ENCODE peak calls at places on chromosomes 4 and X, in nine cellular contexts. One of them, this sample, is unnamed.

GRCh38 chrX:9341305-9342201 is 123.3 kb upstream of the TBL1X start:
- DNase-seq in fibroblast of lung: peak; percentile 53
- DNase-seq in upper lobe of left lung: no peak
- DNase-seq in AG09309: no peak
- DNase-seq in neural progenitor cell: peak; percentile 47
- DNase-seq in PC-3: peak; percentile 59
- DNase-seq in endodermal cell: no peak
- DNase-seq in heart left ventricle: peak; percentile 74
- DNase-seq in ovary: peak; percentile 72
- DNase-seq in this sample: no peak

GRCh38 chr4:159273126-159273438 is 170.2 kb downstream of the RAPGEF2 start:
- DNase-seq in ovary: peak; percentile 20
- DNase-seq in fibroblast of lung: peak; percentile 34
- DNase-seq in upper lobe of left lung: no peak
- DNase-seq in endodermal cell: no peak
- DNase-seq in AG09309: no peak
- DNase-seq in neural progenitor cell: no peak
- DNase-seq in heart left ventricle: no peak
- DNase-seq in PC-3: no peak
- DNase-seq in this sample: no peak

GRCh38 chr4:5474756-5475155 is 233.6 kb downstream of the EVC2 start:
- DNase-seq in neural progenitor cell: no peak
- DNase-seq in fibroblast of lung: peak; percentile 73
- DNase-seq in upper lobe of left lung: no peak
- DNase-seq in PC-3: peak; percentile 10
- DNase-seq in endodermal cell: peak; percentile 40
- DNase-seq in heart left ventricle: no peak
- DNase-seq in ovary: no peak
- DNase-seq in AG09309: no peak
- DNase-seq in this sample: no peak

GRCh38 chrX:19334945-19335626 is 8.6 kb upstream of the PDHA1 start:
- DNase-seq in fibroblast of lung: no peak
- DNase-seq in endodermal cell: peak; percentile 70
- DNase-seq in PC-3: peak; percentile 55
- DNase-seq in neural progenitor cell: peak; percentile 62
- DNase-seq in upper lobe of left lung: no peak
- DNase-seq in ovary: no peak
- DNase-seq in AG09309: no peak
- DNase-seq in heart left ventricle: no peak
- DNase-seq in this sample: peak; percentile 7

GRCh38 chrX:113522814-113523213 is 682.2 kb upstream of the AMOT start:
- DNase-seq in neural progenitor cell: no peak
- DNase-seq in fibroblast of lung: peak; percentile 13
- DNase-seq in endodermal cell: no peak
- DNase-seq in upper lobe of left lung: no peak
- DNase-seq in AG09309: no peak
- DNase-seq in ovary: no peak
- DNase-seq in heart left ventricle: no peak
- DNase-seq in PC-3: no peak
- DNase-seq in this sample: no peak

GRCh38 chr4:102477657-102478056 is 23.5 kb upstream of the NFKB1 start:
- DNase-seq in upper lobe of left lung: no peak
- DNase-seq in neural progenitor cell: no peak
- DNase-seq in AG09309: no peak
- DNase-seq in endodermal cell: no peak
- DNase-seq in heart left ventricle: no peak
- DNase-seq in fibroblast of lung: no peak
- DNase-seq in PC-3: peak; percentile 30
- DNase-seq in ovary: no peak
- DNase-seq in this sample: no peak

GRCh38 chr4:140675599-140676231 is 80.5 kb downstream of the TBC1D9 start:
- DNase-seq in PC-3: peak; percentile 2
- DNase-seq in neural progenitor cell: no peak
- DNase-seq in endodermal cell: no peak
- DNase-seq in ovary: no peak
- DNase-seq in AG09309: no peak
- DNase-seq in upper lobe of left lung: no peak
- DNase-seq in fibroblast of lung: peak; percentile 36
- DNase-seq in heart left ventricle: no peak
- DNase-seq in this sample: no peak

GRCh38 chrX:118523920-118524319 is 28.3 kb downstream of the DOCK11 start:
- DNase-seq in endodermal cell: no peak
- DNase-seq in AG09309: no peak
- DNase-seq in heart left ventricle: no peak
- DNase-seq in upper lobe of left lung: no peak
- DNase-seq in fibroblast of lung: no peak
- DNase-seq in neural progenitor cell: no peak
- DNase-seq in ovary: no peak
- DNase-seq in PC-3: no peak
- DNase-seq in this sample: no peak

GRCh38 chrX:68432648-68433047 is 647 bp downstream of the OPHN1 start:
- DNase-seq in PC-3: peak; percentile 31
- DNase-seq in endodermal cell: no peak
- DNase-seq in neural progenitor cell: no peak
- DNase-seq in heart left ventricle: no peak
- DNase-seq in fibroblast of lung: peak; percentile 40
- DNase-seq in ovary: no peak
- DNase-seq in AG09309: no peak
- DNase-seq in upper lobe of left lung: no peak
- DNase-seq in this sample: no peak

GRCh38 chr4:170400346-170400745 is 310.6 kb upstream of the AADAT start:
- DNase-seq in AG09309: no peak
- DNase-seq in upper lobe of left lung: no peak
- DNase-seq in endodermal cell: peak; percentile 48
- DNase-seq in fibroblast of lung: no peak
- DNase-seq in neural progenitor cell: peak; percentile 15
- DNase-seq in ovary: no peak
- DNase-seq in PC-3: peak; percentile 19
- DNase-seq in heart left ventricle: no peak
- DNase-seq in this sample: no peak
- TF ChIP-seq CTCF in AG09309: no peak
- TF ChIP-seq CTCF in upper lobe of left lung: no peak
- TF ChIP-seq CTCF in endodermal cell: peak; percentile 69
- TF ChIP-seq CTCF in fibroblast of lung: no peak
- TF ChIP-seq CTCF in neural progenitor cell: peak; percentile 20
- TF ChIP-seq CTCF in ovary: no peak
- TF ChIP-seq CTCF in PC-3: peak; percentile 31
- TF ChIP-seq CTCF in heart left ventricle: no peak
- TF ChIP-seq CTCF in this sample: no peak

GRCh38 chr4:793941-794621 is 31.8 kb downstream of the CPLX1 start:
- DNase-seq in fibroblast of lung: peak; percentile 18
- DNase-seq in ovary: no peak
- DNase-seq in upper lobe of left lung: no peak
- DNase-seq in AG09309: no peak
- DNase-seq in endodermal cell: no peak
- DNase-seq in neural progenitor cell: no peak
- DNase-seq in heart left ventricle: no peak
- DNase-seq in PC-3: no peak
- DNase-seq in this sample: no peak

GRCh38 chr4:794911-795725 is 30.8 kb downstream of the CPLX1 start:
- DNase-seq in upper lobe of left lung: peak; percentile 79
- DNase-seq in fibroblast of lung: no peak
- DNase-seq in PC-3: no peak
- DNase-seq in AG09309: no peak
- DNase-seq in endodermal cell: peak; percentile 66
- DNase-seq in heart left ventricle: no peak
- DNase-seq in neural progenitor cell: peak; percentile 55
- DNase-seq in ovary: no peak
- DNase-seq in this sample: no peak

GRCh38 chr4:797066-797465 is 28.9 kb downstream of the CPLX1 start:
- DNase-seq in ovary: no peak
- DNase-seq in upper lobe of left lung: no peak
- DNase-seq in endodermal cell: no peak
- DNase-seq in fibroblast of lung: no peak
- DNase-seq in neural progenitor cell: no peak
- DNase-seq in AG09309: no peak
- DNase-seq in heart left ventricle: no peak
- DNase-seq in PC-3: no peak
- DNase-seq in this sample: no peak

GRCh38 chr4:796206-796605 is 29.7 kb downstream of the CPLX1 start:
- DNase-seq in fibroblast of lung: no peak
- DNase-seq in heart left ventricle: no peak
- DNase-seq in PC-3: no peak
- DNase-seq in neural progenitor cell: no peak
- DNase-seq in AG09309: no peak
- DNase-seq in endodermal cell: peak; percentile 16
- DNase-seq in upper lobe of left lung: no peak
- DNase-seq in ovary: no peak
- DNase-seq in this sample: no peak

GRCh38 chr4:795726-796119 is 30.2 kb downstream of the CPLX1 start:
- DNase-seq in ovary: no peak
- DNase-seq in upper lobe of left lung: no peak
- DNase-seq in endodermal cell: peak; percentile 44
- DNase-seq in fibroblast of lung: no peak
- DNase-seq in AG09309: no peak
- DNase-seq in neural progenitor cell: no peak
- DNase-seq in heart left ventricle: no peak
- DNase-seq in PC-3: no peak
- DNase-seq in this sample: no peak
- H3K4me3 ChIP-seq in ovary: no peak overlapping the region
- H3K4me3 ChIP-seq in upper lobe of left lung: no peak overlapping the region
- H3K4me3 ChIP-seq in endodermal cell: no peak overlapping the region
- H3K4me3 ChIP-seq in fibroblast of lung: no peak overlapping the region
- H3K4me3 ChIP-seq in AG09309: no peak overlapping the region
- H3K4me3 ChIP-seq in neural progenitor cell: peak overlapping the region; percentile 29
- H3K4me3 ChIP-seq in heart left ventricle: peak overlapping the region; percentile 29
- H3K4me3 ChIP-seq in PC-3: no peak overlapping the region
- H3K4me3 ChIP-seq in this sample: no peak overlapping the region

GRCh38 chr4:36285784-36286480 is 4.5 kb downstream of the DTHD1 start:
- DNase-seq in fibroblast of lung: no peak
- DNase-seq in endodermal cell: no peak
- DNase-seq in upper lobe of left lung: no peak
- DNase-seq in AG09309: no peak
- DNase-seq in heart left ventricle: no peak
- DNase-seq in ovary: no peak
- DNase-seq in neural progenitor cell: no peak
- DNase-seq in PC-3: peak; percentile 67
- DNase-seq in this sample: no peak
- TF ChIP-seq CTCF in fibroblast of lung: no peak
- TF ChIP-seq CTCF in endodermal cell: no peak
- TF ChIP-seq CTCF in upper lobe of left lung: no peak
- TF ChIP-seq CTCF in AG09309: no peak
- TF ChIP-seq CTCF in heart left ventricle: no peak
- TF ChIP-seq CTCF in ovary: no peak
- TF ChIP-seq CTCF in neural progenitor cell: no peak
- TF ChIP-seq CTCF in PC-3: no peak
- TF ChIP-seq CTCF in this sample: no peak

DNA sequence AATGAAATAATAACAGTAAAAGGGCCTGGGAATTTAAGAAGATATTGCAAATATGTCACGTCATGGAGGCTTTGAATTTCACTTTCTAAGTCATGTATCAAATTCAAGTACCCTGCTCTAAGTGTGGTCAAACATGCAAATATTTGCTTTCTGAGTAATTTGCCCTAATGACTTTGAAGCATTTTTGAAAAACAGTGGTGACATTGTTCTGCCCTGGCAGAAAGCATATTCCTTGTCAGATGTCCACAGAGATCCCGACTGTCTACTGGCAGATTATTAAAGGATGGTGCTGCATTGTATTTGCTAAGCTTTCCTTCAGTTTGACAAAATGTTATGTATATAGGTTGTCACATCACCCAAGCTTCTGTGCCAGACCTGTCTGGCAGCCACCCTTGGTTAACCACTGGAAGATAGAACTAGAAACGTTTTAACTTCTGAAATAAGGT is 92.5 kb downstream of the ANK2 start:
- DNase-seq in endodermal cell: no peak
- DNase-seq in fibroblast of lung: peak; percentile 93
- DNase-seq in PC-3: peak; percentile 87
- DNase-seq in ovary: no peak
- DNase-seq in neural progenitor cell: no peak
- DNase-seq in heart left ventricle: no peak
- DNase-seq in AG09309: peak; percentile 18
- DNase-seq in upper lobe of left lung: no peak
- DNase-seq in this sample: no peak
- H3K4me3 ChIP-seq in endodermal cell: no peak overlapping the region
- H3K4me3 ChIP-seq in fibroblast of lung: no peak overlapping the region
- H3K4me3 ChIP-seq in PC-3: peak overlapping the region; percentile 17
- H3K4me3 ChIP-seq in ovary: no peak overlapping the region
- H3K4me3 ChIP-seq in neural progenitor cell: no peak overlapping the region
- H3K4me3 ChIP-seq in heart left ventricle: no peak overlapping the region
- H3K4me3 ChIP-seq in AG09309: no peak overlapping the region
- H3K4me3 ChIP-seq in upper lobe of left lung: no peak overlapping the region
- H3K4me3 ChIP-seq in this sample: no peak overlapping the region

GRCh38 chr4:48830706-48831531 is at the start of gene OCIAD1:
- DNase-seq in ovary: peak; percentile 97
- DNase-seq in endodermal cell: peak; percentile 98
- DNase-seq in PC-3: peak; percentile 97
- DNase-seq in fibroblast of lung: peak; percentile 99
- DNase-seq in AG09309: peak; percentile 98
- DNase-seq in heart left ventricle: peak; percentile 98
- DNase-seq in upper lobe of left lung: peak; percentile 97
- DNase-seq in neural progenitor cell: peak; percentile 100
- DNase-seq in this sample: peak; percentile 99

GRCh38 chr4:48841045-48841827 is 10.3 kb downstream of the OCIAD1 start:
- DNase-seq in fibroblast of lung: no peak
- DNase-seq in neural progenitor cell: no peak
- DNase-seq in AG09309: no peak
- DNase-seq in ovary: no peak
- DNase-seq in heart left ventricle: no peak
- DNase-seq in upper lobe of left lung: no peak
- DNase-seq in endodermal cell: no peak
- DNase-seq in PC-3: no peak
- DNase-seq in this sample: no peak

GRCh38 chr4:48831532-48832015 is 686 bp downstream of the OCIAD1 start:
- DNase-seq in endodermal cell: no peak
- DNase-seq in ovary: no peak
- DNase-seq in fibroblast of lung: no peak
- DNase-seq in neural progenitor cell: no peak
- DNase-seq in PC-3: no peak
- DNase-seq in AG09309: no peak
- DNase-seq in heart left ventricle: no peak
- DNase-seq in upper lobe of left lung: no peak
- DNase-seq in this sample: no peak

GRCh38 chr4:48832571-48832970 is 1.7 kb downstream of the OCIAD1 start:
- DNase-seq in PC-3: no peak
- DNase-seq in heart left ventricle: no peak
- DNase-seq in AG09309: no peak
- DNase-seq in ovary: no peak
- DNase-seq in neural progenitor cell: no peak
- DNase-seq in upper lobe of left lung: no peak
- DNase-seq in fibroblast of lung: no peak
- DNase-seq in endodermal cell: no peak
- DNase-seq in this sample: no peak

GRCh38 chr4:48836658-48837057 is 5.8 kb downstream of the OCIAD1 start:
- DNase-seq in PC-3: no peak
- DNase-seq in upper lobe of left lung: no peak
- DNase-seq in ovary: no peak
- DNase-seq in neural progenitor cell: no peak
- DNase-seq in endodermal cell: no peak
- DNase-seq in heart left ventricle: no peak
- DNase-seq in AG09309: no peak
- DNase-seq in fibroblast of lung: no peak
- DNase-seq in this sample: no peak
- TF ChIP-seq CTCF in PC-3: no peak
- TF ChIP-seq CTCF in upper lobe of left lung: no peak
- TF ChIP-seq CTCF in ovary: no peak
- TF ChIP-seq CTCF in neural progenitor cell: no peak
- TF ChIP-seq CTCF in endodermal cell: no peak
- TF ChIP-seq CTCF in heart left ventricle: no peak
- TF ChIP-seq CTCF in AG09309: no peak
- TF ChIP-seq CTCF in fibroblast of lung: no peak
- TF ChIP-seq CTCF in this sample: no peak

GRCh38 chrX:153821066-153821465 is 9.3 kb downstream of the PDZD4 start:
- DNase-seq in AG09309: no peak
- DNase-seq in PC-3: no peak
- DNase-seq in neural progenitor cell: no peak
- DNase-seq in upper lobe of left lung: no peak
- DNase-seq in heart left ventricle: no peak
- DNase-seq in ovary: no peak
- DNase-seq in endodermal cell: no peak
- DNase-seq in fibroblast of lung: no peak
- DNase-seq in this sample: no peak
- H3K4me3 ChIP-seq in AG09309: no peak overlapping the region
- H3K4me3 ChIP-seq in PC-3: no peak overlapping the region
- H3K4me3 ChIP-seq in neural progenitor cell: no peak overlapping the region
- H3K4me3 ChIP-seq in upper lobe of left lung: no peak overlapping the region
- H3K4me3 ChIP-seq in heart left ventricle: no peak overlapping the region
- H3K4me3 ChIP-seq in ovary: no peak overlapping the region
- H3K4me3 ChIP-seq in endodermal cell: no peak overlapping the region
- H3K4me3 ChIP-seq in fibroblast of lung: no peak overlapping the region
- H3K4me3 ChIP-seq in this sample: no peak overlapping the region

This sample was measured in HFF-Myc.